ENCODE peak calls at places on chromosomes 3 and 15, in four cellular contexts. One of them, this sample, is unnamed.

GRCh38 chr15:58077427-58077826 is 11.9 kb upstream of the ALDH1A2 start:
- DNase-seq in hepatocyte: peak
- DNase-seq in SJSA1: no peak
- DNase-seq in activated CD4-positive, alpha-beta T cell treated with anti-CD3 and anti-CD28 coated beads, Interleukin-2, amount 50 U/mL, for 1 hour: no peak
- DNase-seq in this sample: no peak

GRCh38 chr3:149435936-149436885 is 38.3 kb upstream of the TM4SF4 start:
- DNase-seq in SJSA1: no peak
- DNase-seq in activated CD4-positive, alpha-beta T cell treated with anti-CD3 and anti-CD28 coated beads, Interleukin-2, amount 50 U/mL, for 1 hour: no peak
- DNase-seq in hepatocyte: no peak
- DNase-seq in this sample: no peak

GRCh38 chr15:73320619-73321180 is 48.1 kb downstream of the HCN4 start:
- DNase-seq in hepatocyte: no peak
- DNase-seq in activated CD4-positive, alpha-beta T cell treated with anti-CD3 and anti-CD28 coated beads, Interleukin-2, amount 50 U/mL, for 1 hour: no peak
- DNase-seq in SJSA1: no peak
- DNase-seq in this sample: no peak

GRCh38 chr15:58136731-58137130 is 1.4 kb upstream of the AQP9 start:
- DNase-seq in SJSA1: no peak
- DNase-seq in activated CD4-positive, alpha-beta T cell treated with anti-CD3 and anti-CD28 coated beads, Interleukin-2, amount 50 U/mL, for 1 hour: no peak
- DNase-seq in hepatocyte: no peak
- DNase-seq in this sample: no peak

GRCh38 chr3:123618768-123619484 is 34.1 kb upstream of the HACD2 start:
- DNase-seq in SJSA1: no peak
- DNase-seq in activated CD4-positive, alpha-beta T cell treated with anti-CD3 and anti-CD28 coated beads, Interleukin-2, amount 50 U/mL, for 1 hour: no peak
- DNase-seq in hepatocyte: peak
- DNase-seq in this sample: no peak

GRCh38 chr15:34239151-34239761 is 14.4 kb downstream of the EMC4 start:
- DNase-seq in activated CD4-positive, alpha-beta T cell treated with anti-CD3 and anti-CD28 coated beads, Interleukin-2, amount 50 U/mL, for 1 hour: no peak
- DNase-seq in SJSA1: peak
- DNase-seq in hepatocyte: no peak
- DNase-seq in this sample: no peak

GRCh38 chr15:101664303-101664913 is 12.2 kb upstream of the TM2D3 start:
- DNase-seq in hepatocyte: no peak
- DNase-seq in SJSA1: no peak
- DNase-seq in activated CD4-positive, alpha-beta T cell treated with anti-CD3 and anti-CD28 coated beads, Interleukin-2, amount 50 U/mL, for 1 hour: no peak
- DNase-seq in this sample: no peak

GRCh38 chr3:74633021-74633420 is 18.6 kb upstream of the CNTN3 start:
- DNase-seq in activated CD4-positive, alpha-beta T cell treated with anti-CD3 and anti-CD28 coated beads, Interleukin-2, amount 50 U/mL, for 1 hour: no peak
- DNase-seq in hepatocyte: no peak
- DNase-seq in SJSA1: no peak
- DNase-seq in this sample: no peak

GRCh38 chr3:142444343-142444742 is 3.5 kb downstream of the XRN1 start:
- DNase-seq in SJSA1: no peak
- DNase-seq in activated CD4-positive, alpha-beta T cell treated with anti-CD3 and anti-CD28 coated beads, Interleukin-2, amount 50 U/mL, for 1 hour: no peak
- DNase-seq in hepatocyte: no peak
- DNase-seq in this sample: no peak

GRCh38 chr3:48388966-48389365 is 16.9 kb downstream of the FBXW12 start:
- DNase-seq in activated CD4-positive, alpha-beta T cell treated with anti-CD3 and anti-CD28 coated beads, Interleukin-2, amount 50 U/mL, for 1 hour: no peak
- DNase-seq in hepatocyte: no peak
- DNase-seq in SJSA1: no peak
- DNase-seq in this sample: no peak

GRCh38 chr3:24678441-24678865 is 183.8 kb upstream of the THRB start:
- DNase-seq in activated CD4-positive, alpha-beta T cell treated with anti-CD3 and anti-CD28 coated beads, Interleukin-2, amount 50 U/mL, for 1 hour: no peak
- DNase-seq in hepatocyte: peak
- DNase-seq in SJSA1: no peak
- DNase-seq in this sample: no peak

GRCh38 chr15:78265752-78266224 is 1.4 kb downstream of the DNAJA4 start:
- DNase-seq in activated CD4-positive, alpha-beta T cell treated with anti-CD3 and anti-CD28 coated beads, Interleukin-2, amount 50 U/mL, for 1 hour: no peak
- DNase-seq in hepatocyte: peak
- DNase-seq in SJSA1: no peak
- DNase-seq in this sample: peak

GRCh38 chr15:22780267-22780666 is 6.2 kb upstream of the NIPA1 start:
- DNase-seq in SJSA1: no peak
- DNase-seq in hepatocyte: no peak
- DNase-seq in activated CD4-positive, alpha-beta T cell treated with anti-CD3 and anti-CD28 coated beads, Interleukin-2, amount 50 U/mL, for 1 hour: no peak
- DNase-seq in this sample: no peak

GRCh38 chr3:119647843-119648575 is 12.4 kb downstream of the POPDC2 start:
- DNase-seq in activated CD4-positive, alpha-beta T cell treated with anti-CD3 and anti-CD28 coated beads, Interleukin-2, amount 50 U/mL, for 1 hour: no peak
- DNase-seq in hepatocyte: no peak
- DNase-seq in SJSA1: no peak
- DNase-seq in this sample: no peak

GRCh38 chr3:17143893-17144664 is 259.3 kb downstream of the PLCL2 start:
- DNase-seq in activated CD4-positive, alpha-beta T cell treated with anti-CD3 and anti-CD28 coated beads, Interleukin-2, amount 50 U/mL, for 1 hour: no peak
- DNase-seq in hepatocyte: no peak
- DNase-seq in SJSA1: no peak
- DNase-seq in this sample: no peak

GRCh38 chr3:102483556-102483955 is 48.7 kb downstream of the ZPLD1 start:
- DNase-seq in activated CD4-positive, alpha-beta T cell treated with anti-CD3 and anti-CD28 coated beads, Interleukin-2, amount 50 U/mL, for 1 hour: no peak
- DNase-seq in SJSA1: no peak
- DNase-seq in hepatocyte: no peak
- DNase-seq in this sample: no peak

GRCh38 chr3:149224736-149225594 is 3.3 kb upstream of the CP start:
- DNase-seq in SJSA1: no peak
- DNase-seq in hepatocyte: peak
- DNase-seq in activated CD4-positive, alpha-beta T cell treated with anti-CD3 and anti-CD28 coated beads, Interleukin-2, amount 50 U/mL, for 1 hour: no peak
- DNase-seq in this sample: peak

GRCh38 chr15:70617076-70617910 is 146.1 kb downstream of the UACA start:
- DNase-seq in SJSA1: no peak
- DNase-seq in hepatocyte: peak
- DNase-seq in activated CD4-positive, alpha-beta T cell treated with anti-CD3 and anti-CD28 coated beads, Interleukin-2, amount 50 U/mL, for 1 hour: no peak
- DNase-seq in this sample: no peak

GRCh38 chr3:149969945-149970715 is 565 bp downstream of the PFN2 start:
- DNase-seq in hepatocyte: peak
- DNase-seq in SJSA1: peak
- DNase-seq in activated CD4-positive, alpha-beta T cell treated with anti-CD3 and anti-CD28 coated beads, Interleukin-2, amount 50 U/mL, for 1 hour: peak
- DNase-seq in this sample: peak

GRCh38 chr15:80567721-80568157 is 127.4 kb upstream of the ABHD17C start:
- DNase-seq in SJSA1: peak
- DNase-seq in hepatocyte: peak
- DNase-seq in activated CD4-positive, alpha-beta T cell treated with anti-CD3 and anti-CD28 coated beads, Interleukin-2, amount 50 U/mL, for 1 hour: no peak
- DNase-seq in this sample: peak

GRCh38 chr3:14519406-14519805 is 20.7 kb downstream of the GRIP2 start:
- DNase-seq in SJSA1: no peak
- DNase-seq in hepatocyte: no peak
- DNase-seq in activated CD4-positive, alpha-beta T cell treated with anti-CD3 and anti-CD28 coated beads, Interleukin-2, amount 50 U/mL, for 1 hour: no peak
- DNase-seq in this sample: no peak

GRCh38 chr3:137583256-137583655 is 180.9 kb upstream of the SOX14 start:
- DNase-seq in activated CD4-positive, alpha-beta T cell treated with anti-CD3 and anti-CD28 coated beads, Interleukin-2, amount 50 U/mL, for 1 hour: no peak
- DNase-seq in hepatocyte: no peak
- DNase-seq in SJSA1: no peak
- DNase-seq in this sample: no peak

GRCh38 chr3:142846779-142847577 is 41.9 kb downstream of the PCOLCE2 start:
- DNase-seq in activated CD4-positive, alpha-beta T cell treated with anti-CD3 and anti-CD28 coated beads, Interleukin-2, amount 50 U/mL, for 1 hour: no peak
- DNase-seq in SJSA1: no peak
- DNase-seq in hepatocyte: no peak
- DNase-seq in this sample: no peak

GRCh38 chr15:63476229-63476632 is 28.2 kb upstream of the USP3 start:
- DNase-seq in hepatocyte: peak
- DNase-seq in SJSA1: no peak
- DNase-seq in activated CD4-positive, alpha-beta T cell treated with anti-CD3 and anti-CD28 coated beads, Interleukin-2, amount 50 U/mL, for 1 hour: no peak
- DNase-seq in this sample: peak

GRCh38 chr15:38263996-38264395 is 11.4 kb downstream of the SPRED1 start:
- DNase-seq in hepatocyte: no peak
- DNase-seq in SJSA1: no peak
- DNase-seq in activated CD4-positive, alpha-beta T cell treated with anti-CD3 and anti-CD28 coated beads, Interleukin-2, amount 50 U/mL, for 1 hour: no peak
- DNase-seq in this sample: no peak

GRCh38 chr3:194328080-194328571 is 23.0 kb downstream of the CPN2 start:
- DNase-seq in activated CD4-positive, alpha-beta T cell treated with anti-CD3 and anti-CD28 coated beads, Interleukin-2, amount 50 U/mL, for 1 hour: no peak
- DNase-seq in hepatocyte: no peak
- DNase-seq in SJSA1: no peak
- DNase-seq in this sample: no peak

GRCh38 chr3:189170559-189170958 is 1.2 kb upstream of the TPRG1 start:
- DNase-seq in activated CD4-positive, alpha-beta T cell treated with anti-CD3 and anti-CD28 coated beads, Interleukin-2, amount 50 U/mL, for 1 hour: no peak
- DNase-seq in SJSA1: no peak
- DNase-seq in hepatocyte: no peak
- DNase-seq in this sample: no peak

GRCh38 chr3:23183731-23184130 is 19.4 kb upstream of the UBE2E2 start:
- DNase-seq in hepatocyte: peak
- DNase-seq in activated CD4-positive, alpha-beta T cell treated with anti-CD3 and anti-CD28 coated beads, Interleukin-2, amount 50 U/mL, for 1 hour: no peak
- DNase-seq in SJSA1: no peak
- DNase-seq in this sample: peak

GRCh38 chr3:137105277-137105977 is 147.6 kb downstream of the IL20RB start:
- DNase-seq in hepatocyte: peak
- DNase-seq in SJSA1: no peak
- DNase-seq in activated CD4-positive, alpha-beta T cell treated with anti-CD3 and anti-CD28 coated beads, Interleukin-2, amount 50 U/mL, for 1 hour: no peak
- DNase-seq in this sample: peak

GRCh38 chr3:158652463-158652862 is 8.1 kb downstream of the GFM1 start:
- DNase-seq in activated CD4-positive, alpha-beta T cell treated with anti-CD3 and anti-CD28 coated beads, Interleukin-2, amount 50 U/mL, for 1 hour: no peak
- DNase-seq in hepatocyte: no peak
- DNase-seq in SJSA1: no peak
- DNase-seq in this sample: no peak

GRCh38 chr15:51580982-51581381 is 41.6 kb downstream of the DMXL2 start:
- DNase-seq in SJSA1: no peak
- DNase-seq in hepatocyte: no peak
- DNase-seq in activated CD4-positive, alpha-beta T cell treated with anti-CD3 and anti-CD28 coated beads, Interleukin-2, amount 50 U/mL, for 1 hour: no peak
- DNase-seq in this sample: no peak

GRCh38 chr15:91469627-91470567 is 369.8 kb downstream of the SV2B start:
- DNase-seq in SJSA1: no peak
- DNase-seq in activated CD4-positive, alpha-beta T cell treated with anti-CD3 and anti-CD28 coated beads, Interleukin-2, amount 50 U/mL, for 1 hour: peak
- DNase-seq in hepatocyte: no peak
- DNase-seq in this sample: no peak